ENCODE peak calls at places on chromosomes 6 and 20, in eight cellular contexts. V is SJCRH30, J is stomach, H is esophagus squamous epithelium, K is A549, B is sigmoid colon, N is heart right ventricle, Z is HCT116. E is an unnamed sample. For H3K9me3, the result is how much of the 10 kb centered on the place peaks cover.

GRCh38 chr20:59258103-59258705 is 42.2 kb upstream of the EDN3 start:
- DNase-seq in B (no peak), N (no peak), K (no peak), J (no peak), H (no peak), V (peak), Z (no peak), E (peak)

GRCh38 chr6:40355532-40355931 is 231.6 kb downstream of the LRFN2 start:
- DNase-seq in B (no peak), J (no peak), H (no peak), N (no peak), V (no peak), K (no peak), Z (no peak), E (no peak)

GRCh38 chr6:71238351-71238750 is 50.3 kb upstream of the OGFRL1 start:
- DNase-seq in V (no peak), H (no peak), Z (no peak), N (no peak), J (no peak), K (no peak), B (no peak), E (no peak)

GRCh38 chr6:82612475-82612874 is 248.9 kb downstream of the TPBG start:
- DNase-seq in Z (no peak), K (no peak), B (no peak), V (peak), J (no peak), H (no peak), N (no peak), E (no peak)

GRCh38 chr20:47795214-47795667 is 10.0 kb upstream of the SULF2 start:
- DNase-seq in J (no peak), V (no peak), Z (no peak), B (no peak), N (no peak), K (peak), H (no peak), E (no peak)

GRCh38 chr20:52190437-52191131 is 995 bp downstream of the ZFP64 start:
- DNase-seq in N (peak), J (peak), K (peak), H (no peak), V (peak), Z (peak), B (no peak), E (peak)

GRCh38 chr20:24164360-24164759 is 175.8 kb upstream of the GGTLC1 start:
- DNase-seq in K (peak), B (no peak), Z (no peak), V (peak), N (no peak), H (no peak), J (no peak), E (no peak)

GRCh38 chr6:34027445-34027936 is 118.4 kb downstream of the GRM4 start:
- DNase-seq in H (no peak), Z (peak), B (no peak), V (peak), K (peak), N (peak), J (peak), E (peak)

GRCh38 chr6:170147832-170148708 is 142.8 kb downstream of the DLL1 start:
- DNase-seq in Z (no peak), K (no peak), N (no peak), H (no peak), V (no peak), B (peak), J (no peak), E (peak)

GRCh38 chr20:31485450-31486339 is 10.6 kb downstream of the REM1 start:
- DNase-seq in H (no peak), Z (no peak), J (no peak), V (no peak), K (no peak), N (peak), B (peak), E (no peak)

GRCh38 chr6:149864578-149865535 is 698 bp upstream of the LRP11 start:
- DNase-seq in J (peak), Z (no peak), B (peak), V (peak), N (peak), K (peak), H (no peak), E (peak)

GRCh38 chr6:42315991-42316378 is 98.3 kb upstream of the MRPS10 start:
- DNase-seq in B (no peak), H (no peak), V (peak), N (no peak), Z (peak), K (peak), J (no peak), E (peak)

GRCh38 chr6:65633516-65633915 is 73.5 kb downstream of the EYS start:
- DNase-seq in V (no peak), K (no peak), J (no peak), H (no peak), B (no peak), N (no peak), Z (no peak), E (no peak)

GRCh38 chr6:111329882-111330633 is 153.0 kb downstream of the REV3L start:
- DNase-seq in H (no peak), K (no peak), Z (no peak), B (no peak), N (no peak), V (no peak), J (no peak), E (no peak)

GRCh38 chr6:12092762-12093161 is 80.7 kb downstream of the HIVEP1 start:
- DNase-seq in J (no peak), K (no peak), H (no peak), B (no peak), N (no peak), V (no peak), Z (no peak), E (no peak)

GRCh38 chr6:156599367-156599766 is 177.8 kb upstream of the ARID1B start:
- DNase-seq in K (no peak), N (no peak), Z (no peak), B (no peak), V (peak), H (no peak), J (no peak), E (no peak)

GRCh38 chr20:34578521-34579147 is 20.1 kb downstream of the MAP1LC3A start:
- DNase-seq in H (no peak), Z (no peak), K (no peak), B (no peak), V (no peak), J (no peak), N (peak), E (no peak)

GRCh38 chr6:74979065-74979766 is 226.6 kb downstream of the COL12A1 start:
- DNase-seq in J (no peak), N (no peak), K (no peak), Z (no peak), B (no peak), V (no peak), H (no peak), E (no peak)

GRCh38 chr6:24313477-24314141 is 44.2 kb downstream of the DCDC2 start:
- DNase-seq in H (no peak), J (peak), Z (no peak), V (peak), K (peak), B (no peak), N (no peak), E (no peak)

GRCh38 chr20:32296412-32296811 is 19.0 kb downstream of the KIF3B start:
- DNase-seq in H (no peak), J (no peak), B (no peak), N (no peak), K (no peak), V (no peak), Z (no peak), E (no peak)

GRCh38 chr6:163250122-163250521 is 164.4 kb upstream of the QKI start:
- DNase-seq in B (no peak), K (no peak), V (no peak), J (no peak), N (no peak), H (no peak), Z (no peak), E (no peak)

GRCh38 chr6:73566954-73567591 is 46.2 kb upstream of the EEF1A1 start:
- DNase-seq in Z (peak), N (peak), K (peak), J (peak), B (peak), V (no peak), H (no peak), E (peak)

GRCh38 chr6:168937061-168937460 is 316.6 kb downstream of the THBS2 start:
- DNase-seq in J (no peak), N (no peak), V (peak), Z (no peak), B (no peak), K (no peak), H (no peak), E (no peak)

GRCh38 chr6:169005141-169005540 is 248.5 kb downstream of the THBS2 start:
- DNase-seq in K (no peak), H (no peak), J (no peak), B (no peak), Z (no peak), V (no peak), N (no peak), E (no peak)

GRCh38 chr6:33112148-33112547 is 36.4 kb downstream of the HLA-DPB1 start:
- DNase-seq in N (peak), Z (peak), V (peak), B (no peak), J (no peak), K (peak), H (no peak), E (peak)

GRCh38 chr6:139256087-139256486 is 35.7 kb downstream of the TXLNB start:
- DNase-seq in B (no peak), V (no peak), Z (no peak), N (peak), H (no peak), J (no peak), K (no peak), E (no peak)

GRCh38 chr6:12578097-12578496 is 138.5 kb upstream of the PHACTR1 start:
- DNase-seq in V (no peak), B (no peak), J (no peak), N (no peak), H (no peak), K (no peak), Z (no peak), E (no peak)

GRCh38 chr20:23118144-23118543 is 32.0 kb upstream of the CD93 start:
- DNase-seq in J (no peak), V (peak), H (no peak), K (no peak), N (no peak), Z (no peak), B (peak), E (no peak)
- H3K4me3 ChIP-seq in J (no peak), V (no peak), H (no peak), K (no peak), N (no peak), Z (no peak), B (no peak), E (no peak)

GRCh38 chr6:128601060-128601459 is 80.7 kb upstream of the PTPRK start:
- DNase-seq in Z (no peak), J (peak), B (no peak), V (peak), H (no peak), K (no peak), N (no peak), E (peak)
- H3K27ac ChIP-seq in Z (no peak), J (no peak), B (no peak), V (peak), H (no peak), K (no peak), N (no peak), E (no peak)

GRCh38 chr6:167302796-167303195 is 11.7 kb downstream of the UNC93A start:
- DNase-seq in H (no peak), J (no peak), N (no peak), K (no peak), V (no peak), Z (no peak), B (no peak), E (no peak)

GRCh38 chr6:167304912-167305311 is 13.8 kb downstream of the UNC93A start:
- DNase-seq in N (no peak), K (no peak), V (no peak), Z (no peak), J (no peak), H (no peak), B (no peak), E (no peak)

GRCh38 chr6:167302074-167302473 is 11.0 kb downstream of the UNC93A start:
- DNase-seq in J (no peak), V (no peak), Z (no peak), B (no peak), K (no peak), N (no peak), H (no peak), E (no peak)

GRCh38 chr6:167305796-167306195 is 14.7 kb downstream of the UNC93A start:
- DNase-seq in B (no peak), J (no peak), K (no peak), N (no peak), H (no peak), V (no peak), Z (no peak), E (no peak)

DNA sequence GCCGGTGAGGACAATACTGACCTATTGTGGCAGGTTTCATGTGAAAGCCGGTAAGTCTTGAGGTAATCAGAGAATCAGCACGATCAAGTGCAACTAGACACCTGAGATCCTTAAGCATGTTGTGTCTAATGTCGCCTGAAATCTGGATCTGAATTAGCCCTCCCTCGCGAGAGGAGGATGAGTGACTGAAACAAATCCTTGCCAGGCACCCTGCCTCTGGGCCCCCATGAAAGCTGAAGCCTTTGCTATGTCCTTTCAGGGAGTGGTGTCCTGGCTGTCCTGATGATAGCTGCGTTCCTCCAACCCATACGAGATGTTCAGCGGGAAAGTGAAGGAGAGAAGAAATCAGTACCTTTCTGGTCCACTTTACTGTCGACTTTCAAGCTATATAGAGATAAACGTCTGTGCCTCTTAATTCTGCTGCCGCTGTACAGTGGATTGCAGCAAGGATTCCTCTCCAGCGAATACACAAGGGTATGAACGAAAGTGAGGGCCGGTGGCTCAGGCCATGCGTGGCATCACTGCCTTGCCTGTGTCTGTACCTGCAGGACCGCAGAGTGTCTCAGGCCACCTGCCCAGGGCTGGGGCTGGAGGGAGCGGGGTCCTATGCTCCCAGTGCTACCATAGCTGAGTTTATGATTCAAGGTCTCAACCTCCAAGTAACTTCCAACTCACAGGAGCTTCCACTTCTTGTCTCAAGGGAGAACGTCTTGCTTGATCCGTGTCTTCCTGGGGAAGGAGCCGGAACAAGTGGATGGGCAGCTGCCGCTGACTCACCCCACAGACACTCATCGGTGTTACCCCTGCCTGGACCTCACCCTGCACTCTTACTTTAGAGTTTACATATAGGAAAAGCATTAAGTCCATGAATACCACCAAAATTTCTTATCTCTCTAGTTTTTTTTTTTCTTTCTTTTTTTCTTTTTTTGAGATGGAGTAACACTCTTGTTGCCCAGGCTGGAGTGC is 12.8 kb downstream of the UNC93A start:
- DNase-seq in V (no peak), J (no peak), N (no peak), Z (no peak), B (no peak), K (no peak), H (no peak), E (no peak)
- H3K9me3 ChIP-seq in V (under half), J (under half), N (under half), Z (under half), B (under half), K (under half), H (under half), E (under half)

GRCh38 chr6:50850223-50850751 is 31.6 kb downstream of the TFAP2B start:
- DNase-seq in V (no peak), K (no peak), B (no peak), H (no peak), Z (no peak), N (no peak), J (no peak), E (no peak)

GRCh38 chr6:50851269-50851847 is 32.7 kb downstream of the TFAP2B start:
- DNase-seq in J (no peak), Z (no peak), N (no peak), H (no peak), B (no peak), K (no peak), V (no peak), E (no peak)

GRCh38 chr6:50849781-50850180 is 31.1 kb downstream of the TFAP2B start:
- DNase-seq in Z (no peak), J (no peak), N (no peak), B (no peak), V (no peak), H (no peak), K (no peak), E (no peak)

GRCh38 chr6:50849016-50849748 is 30.5 kb downstream of the TFAP2B start:
- DNase-seq in B (no peak), H (no peak), Z (no peak), N (no peak), J (no peak), V (no peak), K (no peak), E (no peak)

DNA sequence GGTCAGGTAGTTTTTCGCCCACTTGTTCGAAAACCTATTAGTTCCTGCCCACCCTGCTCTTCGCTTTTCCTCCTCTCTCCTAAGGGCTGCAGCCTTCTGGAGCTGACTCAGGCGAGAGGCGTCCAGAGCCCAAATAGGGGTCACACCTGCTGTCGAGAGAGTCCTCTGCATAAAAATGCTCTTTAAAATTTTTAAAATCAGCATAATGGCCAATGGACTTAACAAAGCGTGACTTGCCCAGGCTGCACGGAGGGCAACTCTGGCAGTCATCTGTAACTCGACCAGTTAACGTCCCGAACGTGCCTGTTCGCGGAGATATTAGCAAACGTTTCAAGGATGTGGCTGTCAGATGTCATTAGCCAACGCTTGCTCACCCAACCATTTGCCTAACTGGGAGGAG is 32.2 kb downstream of the TFAP2B start:
- DNase-seq in B (no peak), K (no peak), J (no peak), N (no peak), H (no peak), Z (no peak), V (peak), E (no peak)
- H3K4me3 ChIP-seq in B (peak), K (no peak), J (peak), N (no peak), H (peak), Z (no peak), V (no peak), E (no peak)

DNA sequence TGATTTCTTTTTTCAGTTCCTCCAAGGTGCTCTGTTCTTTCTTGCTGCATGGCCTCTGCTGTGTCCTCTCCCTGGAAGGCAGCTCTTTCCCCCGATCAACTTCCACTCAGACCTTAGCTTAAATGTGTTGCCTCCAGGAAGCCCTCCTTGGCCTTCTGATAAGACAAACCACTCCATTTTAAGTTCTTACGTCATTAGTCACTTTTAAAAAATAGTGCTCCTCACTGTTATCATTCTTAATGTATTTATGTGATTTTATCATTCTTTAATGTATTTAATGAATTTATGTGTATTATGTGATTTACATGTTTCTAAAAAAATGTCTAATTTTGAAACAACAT is 12.2 kb upstream of the MANBAL start:
- DNase-seq in Z (no peak), N (no peak), J (no peak), K (no peak), H (no peak), V (no peak), B (no peak), E (no peak)
- H3K27ac ChIP-seq in Z (no peak), N (peak), J (peak), K (peak), H (no peak), V (no peak), B (peak), E (peak)